ENCODE peak calls at places on chromosomes 16 and 17, in five cellular contexts. V is A549, M is IMR-90, S is astrocyte, K is endothelial cell of umbilical vein. G is an unnamed sample.

GRCh38 chr17:48995871-48996695 is 1.1 kb upstream of the IGF2BP1 start:
- DNase-seq in V (peak; percentile 95), M (no peak), S (no peak), K (peak; percentile 47), G (no peak)

GRCh38 chr16:23650674-23651073 is 9.4 kb downstream of the DCTN5 start:
- DNase-seq in V (no peak), M (peak; percentile 20), S (peak; percentile 35), K (peak; percentile 27), G (peak; percentile 56)

GRCh38 chr17:63700528-63701441 is 860 bp upstream of the LIMD2 start:
- DNase-seq in V (no peak), M (peak; percentile 29), S (peak; percentile 50), K (peak; percentile 63), G (peak; percentile 44)

GRCh38 chr17:40122944-40123810 is 1.4 kb downstream of the MSL1 start:
- DNase-seq in V (peak; percentile 72), M (peak; percentile 30), S (no peak), K (peak; percentile 60), G (peak; percentile 37)

GRCh38 chr17:76359375-76359774 is 5.7 kb upstream of the PRPSAP1 start:
- DNase-seq in V (no peak), M (no peak), S (no peak), K (no peak), G (no peak)

GRCh38 chr17:10063730-10064221 is 134.6 kb downstream of the GAS7 start:
- DNase-seq in V (no peak), M (peak; percentile 31), S (no peak), K (no peak), G (peak; percentile 59)

GRCh38 chr16:88999457-89000206 is 22.6 kb upstream of the CBFA2T3 start:
- DNase-seq in V (no peak), M (no peak), S (no peak), K (no peak), G (no peak)

GRCh38 chr17:66855204-66855603 is 20.3 kb downstream of the CACNG5 start:
- DNase-seq in V (no peak), M (no peak), S (no peak), K (no peak), G (no peak)

GRCh38 chr17:18270046-18270850 is 9.8 kb downstream of the MIEF2 start:
- DNase-seq in V (no peak), M (no peak), S (no peak), K (no peak), G (no peak)

GRCh38 chr17:47804461-47804860 is 17.1 kb downstream of the OSBPL7 start:
- DNase-seq in V (no peak), M (no peak), S (no peak), K (no peak), G (no peak)

GRCh38 chr17:50428831-50429424 is 2.9 kb downstream of the ACSF2 start:
- DNase-seq in V (no peak), M (no peak), S (no peak), K (no peak), G (no peak)

GRCh38 chr17:75128694-75129505 is 2.6 kb downstream of the NT5C start:
- DNase-seq in V (no peak), M (no peak), S (no peak), K (no peak), G (no peak)

GRCh38 chr17:75124819-75125162 is 6.8 kb downstream of the NT5C start:
- DNase-seq in V (no peak), M (no peak), S (no peak), K (no peak), G (no peak)

GRCh38 chr17:75126954-75127353 is 4.6 kb downstream of the NT5C start:
- DNase-seq in V (no peak), M (no peak), S (no peak), K (no peak), G (no peak)

GRCh38 chr17:75125984-75126383 is 5.6 kb downstream of the NT5C start:
- DNase-seq in V (no peak), M (no peak), S (no peak), K (no peak), G (no peak)

GRCh38 chr17:75124041-75124818 is 7.3 kb downstream of the NT5C start:
- DNase-seq in V (peak; percentile 99), M (peak; percentile 18), S (peak; percentile 79), K (peak; percentile 87), G (peak; percentile 86)
- H3K4me2 ChIP-seq in V (peak overlapping the region; percentile 93), M (no peak overlapping the region), S (peak overlapping the region; percentile 74), K (peak overlapping the region; percentile 32), G (no peak overlapping the region)

GRCh38 chr16:84842516-84843148 is 22.8 kb downstream of the CRISPLD2 start:
- DNase-seq in V (no peak), M (no peak), S (no peak), K (no peak), G (no peak)
- H3K9me3 ChIP-seq in V (no peaks in the 10 kb centered on the region), M (no peaks in the 10 kb centered on the region), S (no peaks in the 10 kb centered on the region), K (no peaks in the 10 kb centered on the region), G (no peaks in the 10 kb centered on the region)

DNA sequence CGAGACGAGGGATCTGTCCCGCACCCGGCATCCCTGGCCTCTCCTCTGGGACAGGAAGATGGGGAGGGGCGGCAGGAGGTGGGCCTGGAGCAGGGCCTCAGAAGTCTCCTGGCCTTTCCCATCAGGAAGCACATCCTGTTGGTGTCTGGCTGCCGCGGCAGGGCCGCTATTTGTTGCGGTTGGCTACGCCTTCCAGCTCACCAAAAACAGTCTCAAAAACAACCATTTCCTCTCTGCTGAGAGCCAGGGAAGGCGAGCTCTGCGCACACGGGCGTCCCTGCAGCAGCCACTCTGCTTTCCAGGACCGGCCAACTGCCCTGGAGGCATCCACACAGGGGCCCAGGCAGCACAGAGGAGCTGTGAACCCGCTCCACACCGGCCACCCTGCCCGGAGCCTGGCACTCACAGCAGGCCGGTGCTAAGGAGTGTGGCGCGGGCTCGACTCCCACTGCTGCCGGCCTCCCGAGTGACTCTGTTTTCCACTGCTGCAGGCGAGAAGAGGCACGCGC is at the start of gene TMEM204:
- DNase-seq in V (no peak), M (peak; percentile 78), S (no peak), K (peak; percentile 83), G (peak; percentile 74)
- H3K27ac ChIP-seq in V (no peak within 1 kb of the TSS), M (peak within 1 kb of the TSS; percentile 89), S (peak within 1 kb of the TSS; percentile 12), K (peak within 1 kb of the TSS; percentile 67), G (peak within 1 kb of the TSS; percentile 75)

GRCh38 chr17:70896843-70897242 is 727.5 kb downstream of the KCNJ2 start:
- DNase-seq in V (no peak), M (no peak), S (no peak), K (no peak), G (peak; percentile 15)
- H3K4me2 ChIP-seq in V (no peak overlapping the region), M (no peak overlapping the region), S (no peak overlapping the region), K (no peak overlapping the region), G (no peak overlapping the region)